ENCODE peak calls at places on chromosomes 3 and 15, in ten cellular contexts. One of them, this sample, is unnamed.

GRCh38 chr3:160105902-160106584 is 117.4 kb downstream of the IL12A start:
- DNase-seq in stimulated activated CD8-positive, alpha-beta memory T cell treated with anti-CD3 and anti-CD28 coated beads, Interleukin-7, amount 100 ng/mL, for 1 hour: no peak
- DNase-seq in MCF 10A: no peak
- DNase-seq in T-helper 1 cell: no peak
- DNase-seq in Kasumi-1: peak; percentile 77
- DNase-seq in LoVo: no peak
- DNase-seq in left lung: no peak
- DNase-seq in RWPE1: no peak
- DNase-seq in GM12891: no peak
- DNase-seq in NCI-H2029 treated with DMSO at 0.1 percent for 48 hours: no peak
- DNase-seq in this sample: no peak

GRCh38 chr3:100526613-100527346 is 34.4 kb downstream of the TMEM45A start:
- DNase-seq in stimulated activated CD8-positive, alpha-beta memory T cell treated with anti-CD3 and anti-CD28 coated beads, Interleukin-7, amount 100 ng/mL, for 1 hour: no peak
- DNase-seq in MCF 10A: no peak
- DNase-seq in T-helper 1 cell: no peak
- DNase-seq in Kasumi-1: no peak
- DNase-seq in LoVo: no peak
- DNase-seq in left lung: no peak
- DNase-seq in RWPE1: no peak
- DNase-seq in GM12891: no peak
- DNase-seq in NCI-H2029 treated with DMSO at 0.1 percent for 48 hours: no peak
- DNase-seq in this sample: no peak

GRCh38 chr15:89828324-89829145 is 13.9 kb upstream of the ANPEP start:
- DNase-seq in stimulated activated CD8-positive, alpha-beta memory T cell treated with anti-CD3 and anti-CD28 coated beads, Interleukin-7, amount 100 ng/mL, for 1 hour: no peak
- DNase-seq in MCF 10A: peak; percentile 69
- DNase-seq in T-helper 1 cell: no peak
- DNase-seq in Kasumi-1: no peak
- DNase-seq in LoVo: no peak
- DNase-seq in left lung: peak; percentile 82
- DNase-seq in RWPE1: no peak
- DNase-seq in GM12891: no peak
- DNase-seq in NCI-H2029 treated with DMSO at 0.1 percent for 48 hours: no peak
- DNase-seq in this sample: no peak

GRCh38 chr3:126305427-126305826 is 51.8 kb downstream of the KLF15 start:
- DNase-seq in stimulated activated CD8-positive, alpha-beta memory T cell treated with anti-CD3 and anti-CD28 coated beads, Interleukin-7, amount 100 ng/mL, for 1 hour: no peak
- DNase-seq in MCF 10A: no peak
- DNase-seq in T-helper 1 cell: no peak
- DNase-seq in Kasumi-1: no peak
- DNase-seq in LoVo: no peak
- DNase-seq in left lung: no peak
- DNase-seq in RWPE1: no peak
- DNase-seq in GM12891: no peak
- DNase-seq in NCI-H2029 treated with DMSO at 0.1 percent for 48 hours: no peak
- DNase-seq in this sample: no peak

GRCh38 chr3:137172703-137173102 is 214.9 kb downstream of the IL20RB start:
- DNase-seq in stimulated activated CD8-positive, alpha-beta memory T cell treated with anti-CD3 and anti-CD28 coated beads, Interleukin-7, amount 100 ng/mL, for 1 hour: no peak
- DNase-seq in MCF 10A: no peak
- DNase-seq in T-helper 1 cell: no peak
- DNase-seq in Kasumi-1: no peak
- DNase-seq in LoVo: no peak
- DNase-seq in left lung: no peak
- DNase-seq in RWPE1: no peak
- DNase-seq in GM12891: no peak
- DNase-seq in NCI-H2029 treated with DMSO at 0.1 percent for 48 hours: no peak
- DNase-seq in this sample: no peak

GRCh38 chr15:25690673-25691543 is 172.2 kb downstream of the ATP10A start:
- DNase-seq in stimulated activated CD8-positive, alpha-beta memory T cell treated with anti-CD3 and anti-CD28 coated beads, Interleukin-7, amount 100 ng/mL, for 1 hour: no peak
- DNase-seq in MCF 10A: no peak
- DNase-seq in T-helper 1 cell: no peak
- DNase-seq in Kasumi-1: no peak
- DNase-seq in LoVo: peak; percentile 1
- DNase-seq in left lung: no peak
- DNase-seq in RWPE1: peak; percentile 15
- DNase-seq in GM12891: no peak
- DNase-seq in NCI-H2029 treated with DMSO at 0.1 percent for 48 hours: no peak
- DNase-seq in this sample: no peak

GRCh38 chr15:67812232-67812631 is 13.1 kb upstream of the SKOR1 start:
- DNase-seq in stimulated activated CD8-positive, alpha-beta memory T cell treated with anti-CD3 and anti-CD28 coated beads, Interleukin-7, amount 100 ng/mL, for 1 hour: no peak
- DNase-seq in MCF 10A: no peak
- DNase-seq in T-helper 1 cell: no peak
- DNase-seq in Kasumi-1: peak; percentile 28
- DNase-seq in LoVo: no peak
- DNase-seq in left lung: peak; percentile 63
- DNase-seq in RWPE1: no peak
- DNase-seq in GM12891: no peak
- DNase-seq in NCI-H2029 treated with DMSO at 0.1 percent for 48 hours: no peak
- DNase-seq in this sample: no peak

GRCh38 chr3:1326546-1326945 is 233.7 kb downstream of the CNTN6 start:
- DNase-seq in stimulated activated CD8-positive, alpha-beta memory T cell treated with anti-CD3 and anti-CD28 coated beads, Interleukin-7, amount 100 ng/mL, for 1 hour: no peak
- DNase-seq in MCF 10A: no peak
- DNase-seq in T-helper 1 cell: no peak
- DNase-seq in Kasumi-1: no peak
- DNase-seq in LoVo: no peak
- DNase-seq in left lung: no peak
- DNase-seq in RWPE1: no peak
- DNase-seq in GM12891: no peak
- DNase-seq in NCI-H2029 treated with DMSO at 0.1 percent for 48 hours: no peak
- DNase-seq in this sample: no peak

GRCh38 chr15:101451886-101452285 is 37.6 kb downstream of the PCSK6 start:
- DNase-seq in stimulated activated CD8-positive, alpha-beta memory T cell treated with anti-CD3 and anti-CD28 coated beads, Interleukin-7, amount 100 ng/mL, for 1 hour: no peak
- DNase-seq in MCF 10A: no peak
- DNase-seq in T-helper 1 cell: no peak
- DNase-seq in Kasumi-1: peak; percentile 52
- DNase-seq in LoVo: no peak
- DNase-seq in left lung: no peak
- DNase-seq in RWPE1: no peak
- DNase-seq in GM12891: no peak
- DNase-seq in NCI-H2029 treated with DMSO at 0.1 percent for 48 hours: no peak
- DNase-seq in this sample: no peak

GRCh38 chr15:53611145-53611920 is 148.1 kb downstream of the WDR72 start:
- DNase-seq in stimulated activated CD8-positive, alpha-beta memory T cell treated with anti-CD3 and anti-CD28 coated beads, Interleukin-7, amount 100 ng/mL, for 1 hour: no peak
- DNase-seq in MCF 10A: no peak
- DNase-seq in T-helper 1 cell: no peak
- DNase-seq in Kasumi-1: no peak
- DNase-seq in LoVo: no peak
- DNase-seq in left lung: no peak
- DNase-seq in RWPE1: no peak
- DNase-seq in GM12891: no peak
- DNase-seq in NCI-H2029 treated with DMSO at 0.1 percent for 48 hours: no peak
- DNase-seq in this sample: no peak

GRCh38 chr3:150168694-150169093 is 198.0 kb upstream of the PFN2 start:
- DNase-seq in stimulated activated CD8-positive, alpha-beta memory T cell treated with anti-CD3 and anti-CD28 coated beads, Interleukin-7, amount 100 ng/mL, for 1 hour: no peak
- DNase-seq in MCF 10A: no peak
- DNase-seq in T-helper 1 cell: no peak
- DNase-seq in Kasumi-1: no peak
- DNase-seq in LoVo: no peak
- DNase-seq in left lung: no peak
- DNase-seq in RWPE1: no peak
- DNase-seq in GM12891: no peak
- DNase-seq in NCI-H2029 treated with DMSO at 0.1 percent for 48 hours: no peak
- DNase-seq in this sample: no peak

GRCh38 chr3:128100126-128100525 is 23.5 kb downstream of the RUVBL1 start:
- DNase-seq in stimulated activated CD8-positive, alpha-beta memory T cell treated with anti-CD3 and anti-CD28 coated beads, Interleukin-7, amount 100 ng/mL, for 1 hour: no peak
- DNase-seq in MCF 10A: no peak
- DNase-seq in T-helper 1 cell: no peak
- DNase-seq in Kasumi-1: no peak
- DNase-seq in LoVo: no peak
- DNase-seq in left lung: no peak
- DNase-seq in RWPE1: no peak
- DNase-seq in GM12891: no peak
- DNase-seq in NCI-H2029 treated with DMSO at 0.1 percent for 48 hours: no peak
- DNase-seq in this sample: no peak

GRCh38 chr3:107346559-107346958 is 30.7 kb upstream of the CCDC54 start:
- DNase-seq in stimulated activated CD8-positive, alpha-beta memory T cell treated with anti-CD3 and anti-CD28 coated beads, Interleukin-7, amount 100 ng/mL, for 1 hour: no peak
- DNase-seq in MCF 10A: no peak
- DNase-seq in T-helper 1 cell: no peak
- DNase-seq in Kasumi-1: peak; percentile 7
- DNase-seq in LoVo: no peak
- DNase-seq in left lung: no peak
- DNase-seq in RWPE1: no peak
- DNase-seq in GM12891: no peak
- DNase-seq in NCI-H2029 treated with DMSO at 0.1 percent for 48 hours: no peak
- DNase-seq in this sample: no peak

GRCh38 chr3:44056446-44057240 is 185.0 kb upstream of the TOPAZ1 start:
- DNase-seq in stimulated activated CD8-positive, alpha-beta memory T cell treated with anti-CD3 and anti-CD28 coated beads, Interleukin-7, amount 100 ng/mL, for 1 hour: no peak
- DNase-seq in MCF 10A: no peak
- DNase-seq in T-helper 1 cell: no peak
- DNase-seq in Kasumi-1: no peak
- DNase-seq in LoVo: no peak
- DNase-seq in left lung: no peak
- DNase-seq in RWPE1: no peak
- DNase-seq in GM12891: no peak
- DNase-seq in NCI-H2029 treated with DMSO at 0.1 percent for 48 hours: no peak
- DNase-seq in this sample: no peak

GRCh38 chr3:15667484-15667883 is 65.9 kb downstream of the BTD start:
- DNase-seq in stimulated activated CD8-positive, alpha-beta memory T cell treated with anti-CD3 and anti-CD28 coated beads, Interleukin-7, amount 100 ng/mL, for 1 hour: no peak
- DNase-seq in MCF 10A: no peak
- DNase-seq in T-helper 1 cell: no peak
- DNase-seq in Kasumi-1: no peak
- DNase-seq in LoVo: no peak
- DNase-seq in left lung: no peak
- DNase-seq in RWPE1: no peak
- DNase-seq in GM12891: no peak
- DNase-seq in NCI-H2029 treated with DMSO at 0.1 percent for 48 hours: no peak
- DNase-seq in this sample: no peak

GRCh38 chr3:46811615-46812236 is 51.5 kb downstream of the MYL3 start:
- DNase-seq in stimulated activated CD8-positive, alpha-beta memory T cell treated with anti-CD3 and anti-CD28 coated beads, Interleukin-7, amount 100 ng/mL, for 1 hour: no peak
- DNase-seq in MCF 10A: no peak
- DNase-seq in T-helper 1 cell: no peak
- DNase-seq in Kasumi-1: no peak
- DNase-seq in LoVo: no peak
- DNase-seq in left lung: peak; percentile 69
- DNase-seq in RWPE1: no peak
- DNase-seq in GM12891: no peak
- DNase-seq in NCI-H2029 treated with DMSO at 0.1 percent for 48 hours: peak; percentile 62
- DNase-seq in this sample: no peak

GRCh38 chr15:64452988-64453688 is 7.2 kb upstream of the ZNF609 start:
- DNase-seq in stimulated activated CD8-positive, alpha-beta memory T cell treated with anti-CD3 and anti-CD28 coated beads, Interleukin-7, amount 100 ng/mL, for 1 hour: no peak
- DNase-seq in MCF 10A: peak; percentile 45
- DNase-seq in T-helper 1 cell: no peak
- DNase-seq in Kasumi-1: no peak
- DNase-seq in LoVo: no peak
- DNase-seq in left lung: no peak
- DNase-seq in RWPE1: no peak
- DNase-seq in GM12891: no peak
- DNase-seq in NCI-H2029 treated with DMSO at 0.1 percent for 48 hours: peak; percentile 31
- DNase-seq in this sample: no peak

GRCh38 chr3:126998728-126999127 is 15.8 kb downstream of the PLXNA1 start:
- DNase-seq in stimulated activated CD8-positive, alpha-beta memory T cell treated with anti-CD3 and anti-CD28 coated beads, Interleukin-7, amount 100 ng/mL, for 1 hour: no peak
- DNase-seq in MCF 10A: no peak
- DNase-seq in T-helper 1 cell: no peak
- DNase-seq in Kasumi-1: no peak
- DNase-seq in LoVo: no peak
- DNase-seq in left lung: no peak
- DNase-seq in RWPE1: no peak
- DNase-seq in GM12891: no peak
- DNase-seq in NCI-H2029 treated with DMSO at 0.1 percent for 48 hours: peak; percentile 71
- DNase-seq in this sample: no peak

GRCh38 chr3:24128195-24129005 is 183.3 kb downstream of the NR1D2 start:
- DNase-seq in stimulated activated CD8-positive, alpha-beta memory T cell treated with anti-CD3 and anti-CD28 coated beads, Interleukin-7, amount 100 ng/mL, for 1 hour: no peak
- DNase-seq in MCF 10A: peak; percentile 90
- DNase-seq in T-helper 1 cell: no peak
- DNase-seq in Kasumi-1: no peak
- DNase-seq in LoVo: no peak
- DNase-seq in left lung: no peak
- DNase-seq in RWPE1: peak; percentile 62
- DNase-seq in GM12891: no peak
- DNase-seq in NCI-H2029 treated with DMSO at 0.1 percent for 48 hours: peak; percentile 86
- DNase-seq in this sample: no peak

GRCh38 chr15:73283341-73283962 is 85.3 kb downstream of the HCN4 start:
- DNase-seq in stimulated activated CD8-positive, alpha-beta memory T cell treated with anti-CD3 and anti-CD28 coated beads, Interleukin-7, amount 100 ng/mL, for 1 hour: no peak
- DNase-seq in MCF 10A: no peak
- DNase-seq in T-helper 1 cell: no peak
- DNase-seq in Kasumi-1: no peak
- DNase-seq in LoVo: no peak
- DNase-seq in left lung: no peak
- DNase-seq in RWPE1: no peak
- DNase-seq in GM12891: no peak
- DNase-seq in NCI-H2029 treated with DMSO at 0.1 percent for 48 hours: no peak
- DNase-seq in this sample: no peak

GRCh38 chr15:92541197-92542190 is 114.1 kb downstream of the FAM174B start:
- DNase-seq in stimulated activated CD8-positive, alpha-beta memory T cell treated with anti-CD3 and anti-CD28 coated beads, Interleukin-7, amount 100 ng/mL, for 1 hour: no peak
- DNase-seq in MCF 10A: peak; percentile 4
- DNase-seq in T-helper 1 cell: no peak
- DNase-seq in Kasumi-1: no peak
- DNase-seq in LoVo: no peak
- DNase-seq in left lung: no peak
- DNase-seq in RWPE1: no peak
- DNase-seq in GM12891: no peak
- DNase-seq in NCI-H2029 treated with DMSO at 0.1 percent for 48 hours: no peak
- DNase-seq in this sample: no peak

GRCh38 chr3:112425382-112425781 is 73.9 kb downstream of the BTLA start:
- DNase-seq in stimulated activated CD8-positive, alpha-beta memory T cell treated with anti-CD3 and anti-CD28 coated beads, Interleukin-7, amount 100 ng/mL, for 1 hour: no peak
- DNase-seq in MCF 10A: no peak
- DNase-seq in T-helper 1 cell: no peak
- DNase-seq in Kasumi-1: no peak
- DNase-seq in LoVo: no peak
- DNase-seq in left lung: no peak
- DNase-seq in RWPE1: no peak
- DNase-seq in GM12891: no peak
- DNase-seq in NCI-H2029 treated with DMSO at 0.1 percent for 48 hours: no peak
- DNase-seq in this sample: no peak

GRCh38 chr15:39232512-39232911 is 348.4 kb upstream of the THBS1 start:
- DNase-seq in stimulated activated CD8-positive, alpha-beta memory T cell treated with anti-CD3 and anti-CD28 coated beads, Interleukin-7, amount 100 ng/mL, for 1 hour: no peak
- DNase-seq in MCF 10A: peak; percentile 65
- DNase-seq in T-helper 1 cell: no peak
- DNase-seq in Kasumi-1: no peak
- DNase-seq in LoVo: no peak
- DNase-seq in left lung: no peak
- DNase-seq in RWPE1: peak; percentile 86
- DNase-seq in GM12891: no peak
- DNase-seq in NCI-H2029 treated with DMSO at 0.1 percent for 48 hours: no peak
- DNase-seq in this sample: no peak

GRCh38 chr3:62999158-62999557 is 123.9 kb upstream of the CADPS start:
- DNase-seq in stimulated activated CD8-positive, alpha-beta memory T cell treated with anti-CD3 and anti-CD28 coated beads, Interleukin-7, amount 100 ng/mL, for 1 hour: no peak
- DNase-seq in MCF 10A: no peak
- DNase-seq in T-helper 1 cell: no peak
- DNase-seq in Kasumi-1: no peak
- DNase-seq in LoVo: no peak
- DNase-seq in left lung: no peak
- DNase-seq in RWPE1: no peak
- DNase-seq in GM12891: no peak
- DNase-seq in NCI-H2029 treated with DMSO at 0.1 percent for 48 hours: no peak
- DNase-seq in this sample: no peak

GRCh38 chr15:61871926-61872522 is 188.2 kb downstream of the VPS13C start:
- DNase-seq in stimulated activated CD8-positive, alpha-beta memory T cell treated with anti-CD3 and anti-CD28 coated beads, Interleukin-7, amount 100 ng/mL, for 1 hour: no peak
- DNase-seq in MCF 10A: peak; percentile 38
- DNase-seq in T-helper 1 cell: no peak
- DNase-seq in Kasumi-1: peak; percentile 42
- DNase-seq in LoVo: peak; percentile 34
- DNase-seq in left lung: no peak
- DNase-seq in RWPE1: peak; percentile 28
- DNase-seq in GM12891: no peak
- DNase-seq in NCI-H2029 treated with DMSO at 0.1 percent for 48 hours: peak; percentile 12
- DNase-seq in this sample: no peak

This sample was measured in GM19239.